ENCODE peak calls at places on chromosomes 11 and 22, in eight cellular contexts. One of them, this sample, is unnamed.

GRCh38 chr22:42387631-42388030 is 44.6 kb downstream of the NFAM1 start:
- DNase-seq in AG04449: no peak
- DNase-seq in AG10803: no peak
- DNase-seq in pancreas: no peak
- DNase-seq in stomach: no peak
- DNase-seq in left ventricle myocardium inferior: no peak
- DNase-seq in thoracic aorta: no peak
- DNase-seq in AG04450: no peak
- DNase-seq in this sample: no peak

GRCh38 chr11:13277719-13278619 is at the start of gene BMAL1:
- DNase-seq in AG04450: no peak
- DNase-seq in stomach: peak
- DNase-seq in AG04449: no peak
- DNase-seq in left ventricle myocardium inferior: peak
- DNase-seq in pancreas: no peak
- DNase-seq in thoracic aorta: no peak
- DNase-seq in AG10803: no peak
- DNase-seq in this sample: no peak

GRCh38 chr22:27137809-27138400 is 480.5 kb downstream of the MIAT start:
- DNase-seq in stomach: no peak
- DNase-seq in thoracic aorta: no peak
- DNase-seq in AG04449: no peak
- DNase-seq in AG04450: no peak
- DNase-seq in pancreas: no peak
- DNase-seq in AG10803: no peak
- DNase-seq in left ventricle myocardium inferior: peak
- DNase-seq in this sample: no peak

GRCh38 chr22:42967933-42968332 is 47.0 kb downstream of the PACSIN2 start:
- DNase-seq in pancreas: no peak
- DNase-seq in AG04449: no peak
- DNase-seq in AG04450: no peak
- DNase-seq in left ventricle myocardium inferior: peak
- DNase-seq in AG10803: peak
- DNase-seq in thoracic aorta: no peak
- DNase-seq in stomach: peak
- DNase-seq in this sample: no peak

GRCh38 chr11:76166314-76166713 is 40.0 kb downstream of the WNT11 start:
- DNase-seq in AG04449: no peak
- DNase-seq in stomach: no peak
- DNase-seq in left ventricle myocardium inferior: no peak
- DNase-seq in AG04450: no peak
- DNase-seq in thoracic aorta: no peak
- DNase-seq in pancreas: no peak
- DNase-seq in AG10803: peak
- DNase-seq in this sample: no peak

GRCh38 chr22:29172216-29172615 is 33.5 kb upstream of the EMID1 start:
- DNase-seq in thoracic aorta: no peak
- DNase-seq in AG04449: no peak
- DNase-seq in AG04450: no peak
- DNase-seq in stomach: no peak
- DNase-seq in pancreas: no peak
- DNase-seq in AG10803: no peak
- DNase-seq in left ventricle myocardium inferior: no peak
- DNase-seq in this sample: no peak

GRCh38 chr11:1573077-1573846 is 1.2 kb upstream of the DUSP8 start:
- DNase-seq in stomach: peak
- DNase-seq in AG04449: no peak
- DNase-seq in left ventricle myocardium inferior: no peak
- DNase-seq in AG04450: no peak
- DNase-seq in AG10803: no peak
- DNase-seq in pancreas: peak
- DNase-seq in thoracic aorta: no peak
- DNase-seq in this sample: no peak

GRCh38 chr22:48138855-48139254 is 1376.4 kb downstream of the TBC1D22A start:
- DNase-seq in stomach: no peak
- DNase-seq in AG04450: no peak
- DNase-seq in thoracic aorta: no peak
- DNase-seq in pancreas: no peak
- DNase-seq in left ventricle myocardium inferior: no peak
- DNase-seq in AG10803: no peak
- DNase-seq in AG04449: no peak
- DNase-seq in this sample: no peak

GRCh38 chr11:118895093-118896039 is 11.7 kb downstream of the CXCR5 start:
- DNase-seq in AG04450: no peak
- DNase-seq in stomach: no peak
- DNase-seq in thoracic aorta: no peak
- DNase-seq in AG10803: no peak
- DNase-seq in pancreas: peak
- DNase-seq in AG04449: no peak
- DNase-seq in left ventricle myocardium inferior: no peak
- DNase-seq in this sample: no peak

GRCh38 chr11:120563698-120564572 is 52.4 kb downstream of the GRIK4 start:
- DNase-seq in AG04449: no peak
- DNase-seq in left ventricle myocardium inferior: peak
- DNase-seq in thoracic aorta: no peak
- DNase-seq in AG04450: no peak
- DNase-seq in AG10803: no peak
- DNase-seq in stomach: no peak
- DNase-seq in pancreas: no peak
- DNase-seq in this sample: no peak

GRCh38 chr22:18973264-18974031 is 37.4 kb upstream of the PRODH start:
- DNase-seq in thoracic aorta: no peak
- DNase-seq in AG10803: no peak
- DNase-seq in left ventricle myocardium inferior: no peak
- DNase-seq in AG04450: no peak
- DNase-seq in pancreas: peak
- DNase-seq in AG04449: no peak
- DNase-seq in stomach: no peak
- DNase-seq in this sample: no peak

GRCh38 chr22:20455709-20456063 is 18.1 kb upstream of the SCARF2 start:
- DNase-seq in stomach: no peak
- DNase-seq in AG10803: no peak
- DNase-seq in thoracic aorta: no peak
- DNase-seq in AG04450: no peak
- DNase-seq in AG04449: no peak
- DNase-seq in left ventricle myocardium inferior: no peak
- DNase-seq in pancreas: no peak
- DNase-seq in this sample: no peak

GRCh38 chr11:8232414-8232813 is 31.3 kb downstream of the LMO1 start:
- DNase-seq in AG04449: no peak
- DNase-seq in stomach: no peak
- DNase-seq in AG04450: no peak
- DNase-seq in pancreas: no peak
- DNase-seq in AG10803: no peak
- DNase-seq in thoracic aorta: no peak
- DNase-seq in left ventricle myocardium inferior: no peak
- DNase-seq in this sample: no peak

GRCh38 chr11:31069447-31070205 is 299.9 kb downstream of the DCDC1 start:
- DNase-seq in left ventricle myocardium inferior: no peak
- DNase-seq in AG04449: no peak
- DNase-seq in AG10803: peak
- DNase-seq in pancreas: no peak
- DNase-seq in AG04450: no peak
- DNase-seq in thoracic aorta: no peak
- DNase-seq in stomach: no peak
- DNase-seq in this sample: no peak

GRCh38 chr22:20881231-20881630 is 22.4 kb downstream of the SNAP29 start:
- DNase-seq in thoracic aorta: no peak
- DNase-seq in stomach: peak
- DNase-seq in AG10803: no peak
- DNase-seq in AG04450: no peak
- DNase-seq in pancreas: no peak
- DNase-seq in left ventricle myocardium inferior: no peak
- DNase-seq in AG04449: no peak
- DNase-seq in this sample: no peak

GRCh38 chr11:111500481-111500880 is 11.7 kb downstream of the BTG4 start:
- DNase-seq in AG04449: no peak
- DNase-seq in left ventricle myocardium inferior: no peak
- DNase-seq in AG04450: no peak
- DNase-seq in thoracic aorta: no peak
- DNase-seq in pancreas: no peak
- DNase-seq in stomach: no peak
- DNase-seq in AG10803: no peak
- DNase-seq in this sample: no peak

GRCh38 chr11:76524461-76524860 is 79.6 kb downstream of the EMSY start:
- DNase-seq in pancreas: no peak
- DNase-seq in left ventricle myocardium inferior: no peak
- DNase-seq in AG10803: no peak
- DNase-seq in AG04450: no peak
- DNase-seq in AG04449: no peak
- DNase-seq in stomach: no peak
- DNase-seq in thoracic aorta: no peak
- DNase-seq in this sample: no peak

GRCh38 chr11:125376117-125376516 is 119.9 kb downstream of the FEZ1 start:
- DNase-seq in pancreas: peak
- DNase-seq in stomach: peak
- DNase-seq in AG10803: no peak
- DNase-seq in AG04450: no peak
- DNase-seq in left ventricle myocardium inferior: peak
- DNase-seq in AG04449: no peak
- DNase-seq in thoracic aorta: peak
- DNase-seq in this sample: no peak

GRCh38 chr11:68960299-68961071 is 20.3 kb downstream of the MRGPRD start:
- DNase-seq in stomach: no peak
- DNase-seq in left ventricle myocardium inferior: no peak
- DNase-seq in AG10803: no peak
- DNase-seq in AG04450: no peak
- DNase-seq in AG04449: no peak
- DNase-seq in pancreas: no peak
- DNase-seq in thoracic aorta: no peak
- DNase-seq in this sample: no peak

GRCh38 chr22:42604403-42604802 is 10.3 kb downstream of the POLDIP3 start:
- DNase-seq in AG04450: no peak
- DNase-seq in AG04449: no peak
- DNase-seq in AG10803: peak
- DNase-seq in thoracic aorta: no peak
- DNase-seq in pancreas: peak
- DNase-seq in stomach: peak
- DNase-seq in left ventricle myocardium inferior: no peak
- DNase-seq in this sample: no peak

GRCh38 chr11:74417379-74417804 is 19.2 kb upstream of the PGM2L1 start:
- DNase-seq in thoracic aorta: no peak
- DNase-seq in left ventricle myocardium inferior: no peak
- DNase-seq in AG04449: no peak
- DNase-seq in pancreas: no peak
- DNase-seq in stomach: no peak
- DNase-seq in AG10803: peak
- DNase-seq in AG04450: no peak
- DNase-seq in this sample: no peak

GRCh38 chr11:46382644-46383403 is 1.4 kb downstream of the MDK start:
- DNase-seq in thoracic aorta: no peak
- DNase-seq in left ventricle myocardium inferior: no peak
- DNase-seq in AG04449: no peak
- DNase-seq in stomach: no peak
- DNase-seq in pancreas: peak
- DNase-seq in AG10803: peak
- DNase-seq in AG04450: no peak
- DNase-seq in this sample: no peak

DNA sequence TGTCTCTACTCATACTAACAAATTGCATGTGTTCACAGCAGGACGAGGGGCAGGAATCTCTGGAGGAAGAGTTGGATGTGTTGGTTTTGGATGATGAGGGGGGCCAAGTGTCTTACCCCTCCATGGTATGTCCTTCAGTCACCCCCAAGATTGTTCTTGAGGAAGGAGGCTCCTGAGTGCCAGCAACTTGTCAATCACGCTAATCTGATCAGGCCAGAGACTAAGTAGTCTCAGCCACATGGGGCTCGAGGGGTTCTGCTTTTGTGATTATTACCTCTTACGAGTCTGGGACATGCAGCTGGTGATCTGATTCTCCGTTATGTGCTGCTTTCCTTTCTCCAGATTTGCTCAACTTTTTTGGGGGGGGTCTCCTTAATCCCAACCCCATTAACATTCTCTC is 54.3 kb downstream of the CTNND1 start:
- DNase-seq in stomach: no peak
- DNase-seq in thoracic aorta: no peak
- DNase-seq in left ventricle myocardium inferior: no peak
- DNase-seq in AG04450: no peak
- DNase-seq in pancreas: no peak
- DNase-seq in AG10803: no peak
- DNase-seq in AG04449: no peak
- DNase-seq in this sample: no peak
- H3K4me3 ChIP-seq in stomach: no peak
- H3K4me3 ChIP-seq in thoracic aorta: no peak
- H3K4me3 ChIP-seq in left ventricle myocardium inferior: no peak
- H3K4me3 ChIP-seq in AG04450: no peak
- H3K4me3 ChIP-seq in pancreas: no peak
- H3K4me3 ChIP-seq in AG10803: no peak
- H3K4me3 ChIP-seq in AG04449: no peak
- H3K4me3 ChIP-seq in this sample: no peak

GRCh38 chr11:2810401-2811205 is 75.0 kb downstream of the CDKN1C start:
- DNase-seq in AG10803: no peak
- DNase-seq in thoracic aorta: no peak
- DNase-seq in left ventricle myocardium inferior: peak
- DNase-seq in pancreas: no peak
- DNase-seq in AG04449: no peak
- DNase-seq in AG04450: no peak
- DNase-seq in stomach: no peak
- DNase-seq in this sample: no peak
- TF ChIP-seq CTCF in AG10803: no peak
- TF ChIP-seq CTCF in thoracic aorta: no peak
- TF ChIP-seq CTCF in left ventricle myocardium inferior: no peak
- TF ChIP-seq CTCF in pancreas: no peak
- TF ChIP-seq CTCF in AG04449: no peak
- TF ChIP-seq CTCF in AG04450: no peak
- TF ChIP-seq CTCF in stomach: no peak
- TF ChIP-seq CTCF in this sample: no peak

GRCh38 chr11:3169952-3170755 is 5.0 kb upstream of the OSBPL5 start:
- DNase-seq in pancreas: no peak
- DNase-seq in AG04450: no peak
- DNase-seq in AG10803: no peak
- DNase-seq in left ventricle myocardium inferior: no peak
- DNase-seq in thoracic aorta: no peak
- DNase-seq in AG04449: no peak
- DNase-seq in stomach: no peak
- DNase-seq in this sample: no peak
- H3K4me3 ChIP-seq in pancreas: peak
- H3K4me3 ChIP-seq in AG04450: peak
- H3K4me3 ChIP-seq in AG10803: peak
- H3K4me3 ChIP-seq in left ventricle myocardium inferior: peak
- H3K4me3 ChIP-seq in thoracic aorta: peak
- H3K4me3 ChIP-seq in AG04449: peak
- H3K4me3 ChIP-seq in stomach: peak
- H3K4me3 ChIP-seq in this sample: peak

DNA sequence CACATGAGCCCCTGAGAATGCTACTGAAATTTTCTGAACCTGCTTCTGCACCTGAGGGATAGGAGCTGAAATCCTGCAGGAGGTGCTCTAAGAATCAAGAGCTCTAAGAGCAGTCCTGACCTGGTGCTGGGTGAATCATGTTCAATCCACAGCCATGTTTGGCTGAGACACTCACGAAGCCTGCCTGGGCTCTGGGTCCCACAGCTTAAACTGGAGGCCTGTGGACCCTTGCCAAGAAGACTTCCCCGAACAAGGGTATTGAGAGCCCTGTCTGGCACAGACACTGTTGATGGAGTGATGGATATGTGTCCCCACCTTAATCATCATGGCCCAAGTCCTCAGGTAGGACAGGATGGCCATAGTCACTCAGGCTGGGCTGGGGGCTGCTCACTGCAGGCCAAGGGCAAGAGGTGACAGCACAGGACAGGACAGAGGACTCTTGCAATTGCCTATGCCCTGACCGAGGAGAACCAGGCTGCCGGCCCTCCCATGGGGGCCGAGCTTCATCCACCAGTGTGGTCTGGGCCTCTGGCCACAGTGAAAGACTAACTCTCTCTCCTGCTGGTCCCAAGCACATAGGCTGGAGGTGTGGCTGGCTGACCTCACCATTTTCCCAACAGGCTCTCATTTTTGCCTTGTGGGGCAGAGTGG is 6.8 kb downstream of the RAB3IL1 start:
- DNase-seq in AG04449: no peak
- DNase-seq in AG10803: no peak
- DNase-seq in AG04450: no peak
- DNase-seq in left ventricle myocardium inferior: peak
- DNase-seq in stomach: no peak
- DNase-seq in pancreas: no peak
- DNase-seq in thoracic aorta: no peak
- DNase-seq in this sample: no peak
- TF ChIP-seq CTCF in AG04449: no peak
- TF ChIP-seq CTCF in AG10803: no peak
- TF ChIP-seq CTCF in AG04450: no peak
- TF ChIP-seq CTCF in left ventricle myocardium inferior: no peak
- TF ChIP-seq CTCF in stomach: no peak
- TF ChIP-seq CTCF in pancreas: no peak
- TF ChIP-seq CTCF in thoracic aorta: no peak
- TF ChIP-seq CTCF in this sample: no peak

This sample was measured in AG09309.